ENCODE peak calls at places on chromosome 18, in four cellular contexts. Y is GM18507; R is activated CD8-positive, alpha-beta memory T cell treated with anti-CD3 and anti-CD28 coated beads for 4 hours; A is HuH-7. C is an unnamed sample.

GRCh38 chr18:72056171-72056570 is 488.0 kb downstream of the CBLN2 start:
- DNase-seq in R (no peak), Y (no peak), A (no peak), C (no peak)

GRCh38 chr18:37501136-37501535 is 64.5 kb downstream of the CELF4 start:
- DNase-seq in A (no peak), Y (no peak), R (no peak), C (no peak)

GRCh38 chr18:5159080-5159479 is 38.0 kb downstream of the AKAIN1 start:
- DNase-seq in R (no peak), A (no peak), Y (no peak), C (no peak)

GRCh38 chr18:79570266-79571201 is 109.1 kb upstream of the CTDP1 start:
- DNase-seq in Y (no peak), R (no peak), A (no peak), C (peak)

GRCh38 chr18:39037925-39038324 is 1472.3 kb upstream of the CELF4 start:
- DNase-seq in A (no peak), Y (no peak), R (no peak), C (no peak)

GRCh38 chr18:13359195-13359594 is 140.6 kb downstream of the LDLRAD4 start:
- DNase-seq in Y (no peak), A (no peak), R (no peak), C (no peak)

GRCh38 chr18:58979615-58980014 is 114.9 kb downstream of the ZNF532 start:
- DNase-seq in A (no peak), Y (no peak), R (no peak), C (no peak)

GRCh38 chr18:24268784-24269550 is 128.7 kb downstream of the OSBPL1A start:
- DNase-seq in Y (no peak), R (no peak), A (no peak), C (no peak)

GRCh38 chr18:23859466-23860352 is 154.8 kb upstream of the TTC39C start:
- DNase-seq in A (peak), Y (no peak), R (no peak), C (no peak)

GRCh38 chr18:29083545-29083944 is 906.6 kb upstream of the CDH2 start:
- DNase-seq in A (no peak), R (no peak), Y (no peak), C (no peak)